ENCODE peak calls at places on chromosomes 4 and X, in nine cellular contexts. D, F, W, N, G, Y, U, T and E are unnamed samples.

GRCh38 chr4:173076903-173077629 is 91.5 kb upstream of the GALNT7 start:
- DNase-seq in N (no peak), D (no peak), F (no peak), G (peak; percentile 26), W (no peak), U (no peak), Y (no peak), T (no peak), E (no peak)

GRCh38 chr4:37068580-37068979 is 176.0 kb upstream of the NWD2 start:
- DNase-seq in F (no peak), Y (no peak), G (no peak), U (no peak), D (no peak), W (no peak), T (no peak), N (no peak), E (no peak)

GRCh38 chr4:27685947-27686346 is 825.3 kb downstream of the STIM2 start:
- DNase-seq in D (no peak), T (no peak), U (no peak), N (no peak), F (no peak), G (no peak), W (no peak), Y (no peak), E (no peak)

GRCh38 chr4:5922556-5922955 is 29.7 kb upstream of the CRMP1 start:
- DNase-seq in D (no peak), Y (no peak), N (no peak), T (no peak), F (no peak), U (no peak), W (no peak), G (no peak), E (no peak)

GRCh38 chr4:119648398-119648797 is 19.8 kb upstream of the PDE5A start:
- DNase-seq in F (no peak), Y (no peak), D (no peak), T (no peak), U (no peak), W (no peak), G (no peak), N (no peak), E (no peak)

GRCh38 chr4:126404549-126404948 is 1089.8 kb downstream of the FAT4 start:
- DNase-seq in W (no peak), U (no peak), Y (no peak), D (no peak), F (no peak), N (no peak), G (peak; percentile 12), T (no peak), E (no peak)

GRCh38 chrX:74656079-74656745 is 41.8 kb upstream of the RLIM start:
- DNase-seq in T (no peak), W (no peak), U (no peak), G (no peak), N (no peak), Y (no peak), F (no peak), D (no peak), E (no peak)

GRCh38 chr4:5142726-5143125 is 91.4 kb downstream of the STK32B start:
- DNase-seq in N (no peak), G (peak; percentile 75), W (no peak), T (peak; percentile 28), F (no peak), D (no peak), U (peak; percentile 39), Y (no peak), E (no peak)

GRCh38 chr4:54318904-54319303 is 89.8 kb downstream of the PDGFRA start:
- DNase-seq in D (no peak), N (no peak), F (no peak), Y (no peak), T (peak; percentile 41), U (no peak), W (no peak), G (peak; percentile 83), E (no peak)

GRCh38 chrX:112638691-112639090 is 41.0 kb downstream of the LHFPL1 start:
- DNase-seq in U (no peak), F (no peak), Y (no peak), N (no peak), T (no peak), W (no peak), G (no peak), D (no peak), E (no peak)

GRCh38 chr4:43014266-43014665 is 121.8 kb downstream of the GRXCR1 start:
- DNase-seq in W (no peak), N (no peak), U (no peak), D (no peak), T (no peak), G (no peak), F (no peak), Y (no peak), E (peak; percentile 78)

GRCh38 chr4:79213702-79214101 is 112.2 kb downstream of the NAA11 start:
- DNase-seq in G (no peak), U (no peak), T (no peak), W (no peak), D (no peak), F (no peak), N (no peak), Y (no peak), E (no peak)

GRCh38 chr4:54568184-54568583 is 89.6 kb upstream of the KIT start:
- DNase-seq in T (no peak), N (no peak), F (no peak), D (no peak), W (no peak), U (no peak), Y (no peak), G (peak; percentile 13), E (no peak)

GRCh38 chr4:177611974-177612664 is 169.9 kb upstream of the AGA start:
- DNase-seq in N (no peak), W (no peak), Y (no peak), T (no peak), F (no peak), D (no peak), G (no peak), U (no peak), E (no peak)

GRCh38 chrX:115460565-115460888 is 100.4 kb upstream of the PLS3 start:
- DNase-seq in Y (no peak), F (no peak), N (no peak), D (no peak), W (no peak), G (peak; percentile 74), T (no peak), U (no peak), E (no peak)

GRCh38 chr4:97309111-97309510 is 834.2 kb downstream of the STPG2 start:
- DNase-seq in U (no peak), D (no peak), T (no peak), G (no peak), Y (no peak), W (no peak), F (no peak), N (no peak), E (no peak)

GRCh38 chrX:53357799-53358530 is 64.5 kb downstream of the SMC1A start:
- DNase-seq in W (no peak), G (peak; percentile 72), T (no peak), D (no peak), U (no peak), N (no peak), Y (no peak), F (no peak), E (no peak)

GRCh38 chrX:140439455-140439854 is 65.4 kb downstream of the SOX3 start:
- DNase-seq in W (no peak), Y (no peak), D (no peak), G (no peak), U (no peak), N (peak; percentile 38), F (no peak), T (no peak), E (no peak)

GRCh38 chrX:13898084-13898483 is 81.2 kb upstream of the GPM6B start:
- DNase-seq in U (peak; percentile 25), F (no peak), N (no peak), D (no peak), G (peak; percentile 48), Y (no peak), T (no peak), W (no peak), E (no peak)

GRCh38 chrX:87525771-87526229 is 8.2 kb downstream of the KLHL4 start:
- DNase-seq in G (peak; percentile 84), U (no peak), W (no peak), Y (no peak), D (no peak), T (no peak), N (no peak), F (no peak), E (no peak)

GRCh38 chr4:35836591-35836990 is 407.7 kb downstream of the ARAP2 start:
- DNase-seq in F (no peak), U (no peak), D (no peak), N (no peak), T (no peak), Y (no peak), G (no peak), W (no peak), E (no peak)

GRCh38 chrX:150544222-150544787 is 24.1 kb upstream of the MTM1 start:
- DNase-seq in D (no peak), U (no peak), G (peak; percentile 42), W (no peak), Y (no peak), F (no peak), T (no peak), N (no peak), E (no peak)

GRCh38 chrX:45068555-45068954 is 132.1 kb downstream of the DIPK2B start:
- DNase-seq in G (peak; percentile 9), W (no peak), U (no peak), N (no peak), Y (no peak), T (no peak), D (no peak), F (no peak), E (no peak)

GRCh38 chr4:2062808-2063524 is 3.8 kb downstream of the NAT8L start:
- DNase-seq in T (no peak), W (no peak), D (no peak), U (no peak), F (no peak), G (no peak), Y (no peak), N (peak; percentile 35), E (no peak)

GRCh38 chrX:129695937-129696336 is 41.2 kb upstream of the APLN start:
- DNase-seq in N (no peak), D (no peak), W (no peak), T (no peak), G (no peak), Y (no peak), F (no peak), U (no peak), E (no peak)

GRCh38 chrX:7462110-7462509 is 314.2 kb upstream of the PUDP start:
- DNase-seq in T (no peak), W (no peak), G (no peak), D (no peak), Y (no peak), F (no peak), N (no peak), U (no peak), E (no peak)